ENCODE peak calls at places on chromosomes 5 and 9, in six cellular contexts. One of them, this sample, is unnamed.

GRCh38 chr5:159581502-159582249 is 251.4 kb upstream of the IL12B start:
- DNase-seq in osteocyte: no peak
- DNase-seq in GM12865: no peak
- DNase-seq in PC-9: peak
- DNase-seq in naive B cell: no peak
- DNase-seq in dorsolateral prefrontal cortex: peak
- DNase-seq in this sample: no peak

GRCh38 chr5:159819671-159820411 is 96.4 kb upstream of the ADRA1B start:
- DNase-seq in osteocyte: no peak
- DNase-seq in GM12865: no peak
- DNase-seq in PC-9: peak
- DNase-seq in naive B cell: no peak
- DNase-seq in dorsolateral prefrontal cortex: no peak
- DNase-seq in this sample: no peak

GRCh38 chr9:128053560-128053959 is 13.6 kb downstream of the NAIF1 start:
- DNase-seq in osteocyte: no peak
- DNase-seq in GM12865: no peak
- DNase-seq in PC-9: no peak
- DNase-seq in naive B cell: no peak
- DNase-seq in dorsolateral prefrontal cortex: no peak
- DNase-seq in this sample: peak

GRCh38 chr9:112705773-112706427 is 12.0 kb downstream of the INIP start:
- DNase-seq in osteocyte: no peak
- DNase-seq in GM12865: no peak
- DNase-seq in PC-9: no peak
- DNase-seq in naive B cell: no peak
- DNase-seq in dorsolateral prefrontal cortex: peak
- DNase-seq in this sample: no peak

GRCh38 chr9:72362680-72363139 is 2.3 kb downstream of the ZFAND5 start:
- DNase-seq in osteocyte: no peak
- DNase-seq in GM12865: peak
- DNase-seq in PC-9: peak
- DNase-seq in naive B cell: no peak
- DNase-seq in dorsolateral prefrontal cortex: peak
- DNase-seq in this sample: peak

GRCh38 chr5:71882826-71883744 is 164.0 kb downstream of the CARTPT start:
- DNase-seq in osteocyte: no peak
- DNase-seq in GM12865: no peak
- DNase-seq in PC-9: peak
- DNase-seq in naive B cell: no peak
- DNase-seq in dorsolateral prefrontal cortex: no peak
- DNase-seq in this sample: no peak

GRCh38 chr5:98713027-98713426 is 60.4 kb upstream of the RGMB start:
- DNase-seq in osteocyte: no peak
- DNase-seq in GM12865: no peak
- DNase-seq in PC-9: no peak
- DNase-seq in naive B cell: no peak
- DNase-seq in dorsolateral prefrontal cortex: no peak
- DNase-seq in this sample: no peak

GRCh38 chr9:70462300-70462699 is 47.8 kb upstream of the KLF9 start:
- DNase-seq in osteocyte: no peak
- DNase-seq in GM12865: no peak
- DNase-seq in PC-9: no peak
- DNase-seq in naive B cell: no peak
- DNase-seq in dorsolateral prefrontal cortex: no peak
- DNase-seq in this sample: no peak

GRCh38 chr9:72292874-72293607 is 72.0 kb downstream of the ZFAND5 start:
- DNase-seq in osteocyte: no peak
- DNase-seq in GM12865: peak
- DNase-seq in PC-9: no peak
- DNase-seq in naive B cell: no peak
- DNase-seq in dorsolateral prefrontal cortex: no peak
- DNase-seq in this sample: peak

GRCh38 chr9:111400564-111400898 is 70.5 kb upstream of the OR2K2 start:
- DNase-seq in osteocyte: no peak
- DNase-seq in GM12865: no peak
- DNase-seq in PC-9: no peak
- DNase-seq in naive B cell: no peak
- DNase-seq in dorsolateral prefrontal cortex: no peak
- DNase-seq in this sample: no peak

GRCh38 chr5:107431998-107432397 is 238.7 kb downstream of the EFNA5 start:
- DNase-seq in osteocyte: no peak
- DNase-seq in GM12865: no peak
- DNase-seq in PC-9: peak
- DNase-seq in naive B cell: no peak
- DNase-seq in dorsolateral prefrontal cortex: no peak
- DNase-seq in this sample: no peak

GRCh38 chr5:26812714-26813113 is 225.7 kb downstream of the CDH9 start:
- DNase-seq in osteocyte: no peak
- DNase-seq in GM12865: no peak
- DNase-seq in PC-9: no peak
- DNase-seq in naive B cell: no peak
- DNase-seq in dorsolateral prefrontal cortex: no peak
- DNase-seq in this sample: no peak

GRCh38 chr9:137461663-137462395 is 2.7 kb upstream of the NSMF start:
- DNase-seq in osteocyte: no peak
- DNase-seq in GM12865: peak
- DNase-seq in PC-9: no peak
- DNase-seq in naive B cell: peak
- DNase-seq in dorsolateral prefrontal cortex: no peak
- DNase-seq in this sample: no peak

GRCh38 chr9:87504938-87505337 is 7.3 kb downstream of the DAPK1 start:
- DNase-seq in osteocyte: no peak
- DNase-seq in GM12865: no peak
- DNase-seq in PC-9: no peak
- DNase-seq in naive B cell: no peak
- DNase-seq in dorsolateral prefrontal cortex: no peak
- DNase-seq in this sample: no peak

GRCh38 chr5:150448960-150449490 is 514 bp downstream of the RPS14 start:
- DNase-seq in osteocyte: no peak
- DNase-seq in GM12865: no peak
- DNase-seq in PC-9: no peak
- DNase-seq in naive B cell: no peak
- DNase-seq in dorsolateral prefrontal cortex: no peak
- DNase-seq in this sample: no peak

GRCh38 chr9:98010450-98010849 is 27.3 kb downstream of the ANP32B start:
- DNase-seq in osteocyte: no peak
- DNase-seq in GM12865: peak
- DNase-seq in PC-9: peak
- DNase-seq in naive B cell: peak
- DNase-seq in dorsolateral prefrontal cortex: no peak
- DNase-seq in this sample: no peak

GRCh38 chr5:133059621-133060020 is 7.8 kb downstream of the HSPA4 start:
- DNase-seq in osteocyte: no peak
- DNase-seq in GM12865: no peak
- DNase-seq in PC-9: no peak
- DNase-seq in naive B cell: no peak
- DNase-seq in dorsolateral prefrontal cortex: no peak
- DNase-seq in this sample: no peak

GRCh38 chr5:119750887-119751733 is 121.8 kb downstream of the FAM170A start:
- DNase-seq in osteocyte: no peak
- DNase-seq in GM12865: no peak
- DNase-seq in PC-9: no peak
- DNase-seq in naive B cell: no peak
- DNase-seq in dorsolateral prefrontal cortex: no peak
- DNase-seq in this sample: no peak

GRCh38 chr5:139193928-139194327 is 4.2 kb downstream of the SIL1 start:
- DNase-seq in osteocyte: no peak
- DNase-seq in GM12865: peak
- DNase-seq in PC-9: no peak
- DNase-seq in naive B cell: no peak
- DNase-seq in dorsolateral prefrontal cortex: no peak
- DNase-seq in this sample: no peak

GRCh38 chr9:7237473-7238243 is 479.9 kb downstream of the KDM4C start:
- DNase-seq in osteocyte: no peak
- DNase-seq in GM12865: no peak
- DNase-seq in PC-9: no peak
- DNase-seq in naive B cell: no peak
- DNase-seq in dorsolateral prefrontal cortex: no peak
- DNase-seq in this sample: no peak

GRCh38 chr5:14118551-14119320 is 24.4 kb upstream of the TRIO start:
- DNase-seq in osteocyte: no peak
- DNase-seq in GM12865: no peak
- DNase-seq in PC-9: no peak
- DNase-seq in naive B cell: no peak
- DNase-seq in dorsolateral prefrontal cortex: peak
- DNase-seq in this sample: no peak

GRCh38 chr5:150502106-150502505 is 5.8 kb upstream of the NDST1 start:
- DNase-seq in osteocyte: no peak
- DNase-seq in GM12865: no peak
- DNase-seq in PC-9: no peak
- DNase-seq in naive B cell: no peak
- DNase-seq in dorsolateral prefrontal cortex: no peak
- DNase-seq in this sample: no peak

This sample was measured in GF-D8.